ENCODE peak calls at places on chromosomes 12 and 14, in nine cellular contexts. One of them, this sample, is unnamed.

GRCh38 chr14:102786758-102787157 is 9.5 kb downstream of the TRAF3 start:
- DNase-seq in midbrain: no peak
- DNase-seq in H54: no peak
- DNase-seq in fibroblast of the conjunctiva: no peak
- DNase-seq in non-pigmented ciliary epithelial cell: no peak
- DNase-seq in GM04503: no peak
- DNase-seq in left ventricle myocardium superior: no peak
- DNase-seq in HTR-8/SVneo: no peak
- DNase-seq in K562: no peak
- DNase-seq in this sample: no peak

GRCh38 chr14:25014440-25014839 is 35.5 kb downstream of the STXBP6 start:
- DNase-seq in non-pigmented ciliary epithelial cell: no peak
- DNase-seq in HTR-8/SVneo: no peak
- DNase-seq in midbrain: no peak
- DNase-seq in K562: no peak
- DNase-seq in left ventricle myocardium superior: no peak
- DNase-seq in GM04503: no peak
- DNase-seq in fibroblast of the conjunctiva: no peak
- DNase-seq in H54: no peak
- DNase-seq in this sample: no peak

GRCh38 chr12:22527999-22528398 is 16.3 kb downstream of the C2CD5 start:
- DNase-seq in GM04503: peak; percentile 45
- DNase-seq in midbrain: no peak
- DNase-seq in HTR-8/SVneo: peak; percentile 74
- DNase-seq in fibroblast of the conjunctiva: peak; percentile 18
- DNase-seq in non-pigmented ciliary epithelial cell: no peak
- DNase-seq in K562: no peak
- DNase-seq in left ventricle myocardium superior: no peak
- DNase-seq in H54: no peak
- DNase-seq in this sample: peak; percentile 66

GRCh38 chr14:33602396-33602795 is 348.5 kb downstream of the EGLN3 start:
- DNase-seq in K562: no peak
- DNase-seq in midbrain: no peak
- DNase-seq in left ventricle myocardium superior: no peak
- DNase-seq in non-pigmented ciliary epithelial cell: no peak
- DNase-seq in fibroblast of the conjunctiva: no peak
- DNase-seq in GM04503: no peak
- DNase-seq in HTR-8/SVneo: no peak
- DNase-seq in H54: no peak
- DNase-seq in this sample: peak; percentile 45

GRCh38 chr12:46461907-46462605 is 89.5 kb upstream of the SLC38A2 start:
- DNase-seq in midbrain: no peak
- DNase-seq in K562: no peak
- DNase-seq in non-pigmented ciliary epithelial cell: no peak
- DNase-seq in H54: no peak
- DNase-seq in left ventricle myocardium superior: no peak
- DNase-seq in fibroblast of the conjunctiva: no peak
- DNase-seq in GM04503: no peak
- DNase-seq in HTR-8/SVneo: peak; percentile 38
- DNase-seq in this sample: no peak

GRCh38 chr12:52713960-52714886 is 10.9 kb upstream of the KRT77 start:
- DNase-seq in midbrain: no peak
- DNase-seq in H54: no peak
- DNase-seq in K562: no peak
- DNase-seq in GM04503: no peak
- DNase-seq in left ventricle myocardium superior: no peak
- DNase-seq in fibroblast of the conjunctiva: no peak
- DNase-seq in non-pigmented ciliary epithelial cell: no peak
- DNase-seq in HTR-8/SVneo: no peak
- DNase-seq in this sample: no peak

GRCh38 chr14:88669346-88669745 is 106.5 kb downstream of the ZC3H14 start:
- DNase-seq in non-pigmented ciliary epithelial cell: no peak
- DNase-seq in GM04503: no peak
- DNase-seq in left ventricle myocardium superior: no peak
- DNase-seq in midbrain: no peak
- DNase-seq in K562: no peak
- DNase-seq in H54: no peak
- DNase-seq in fibroblast of the conjunctiva: no peak
- DNase-seq in HTR-8/SVneo: no peak
- DNase-seq in this sample: no peak

GRCh38 chr12:80636832-80637231 is 70.6 kb upstream of the MYF6 start:
- DNase-seq in left ventricle myocardium superior: no peak
- DNase-seq in non-pigmented ciliary epithelial cell: no peak
- DNase-seq in HTR-8/SVneo: no peak
- DNase-seq in midbrain: no peak
- DNase-seq in GM04503: no peak
- DNase-seq in K562: no peak
- DNase-seq in H54: no peak
- DNase-seq in fibroblast of the conjunctiva: no peak
- DNase-seq in this sample: no peak

This sample was measured in astrocyte.